ENCODE peak calls at places on chromosome 12, in seven cellular contexts. One of them, this sample, is unnamed.

GRCh38 chr12:122458105-122459035 is 35.9 kb upstream of the CLIP1 start:
- DNase-seq in IMR-90: no peak
- DNase-seq in mesendoderm: no peak
- DNase-seq in trophoblast cell: no peak
- DNase-seq in H1: no peak
- DNase-seq in H9: no peak
- DNase-seq in mesenchymal stem cell: no peak
- DNase-seq in this sample: no peak

GRCh38 chr12:1523046-1523445 is 71.3 kb downstream of the FBXL14 start:
- DNase-seq in IMR-90: no peak
- DNase-seq in mesendoderm: no peak
- DNase-seq in trophoblast cell: no peak
- DNase-seq in H1: no peak
- DNase-seq in H9: peak; percentile 59
- DNase-seq in mesenchymal stem cell: no peak
- DNase-seq in this sample: no peak

GRCh38 chr12:50276068-50276467 is 7.3 kb downstream of the LIMA1 start:
- DNase-seq in IMR-90: no peak
- DNase-seq in mesendoderm: no peak
- DNase-seq in trophoblast cell: no peak
- DNase-seq in H1: no peak
- DNase-seq in H9: no peak
- DNase-seq in mesenchymal stem cell: no peak
- DNase-seq in this sample: no peak

GRCh38 chr12:132718644-132719043 is 8.0 kb downstream of the PGAM5 start:
- DNase-seq in IMR-90: no peak
- DNase-seq in mesendoderm: no peak
- DNase-seq in trophoblast cell: no peak
- DNase-seq in H1: no peak
- DNase-seq in H9: no peak
- DNase-seq in mesenchymal stem cell: no peak
- DNase-seq in this sample: no peak

GRCh38 chr12:95182868-95183415 is 34.3 kb downstream of the FGD6 start:
- DNase-seq in IMR-90: peak; percentile 73
- DNase-seq in mesendoderm: no peak
- DNase-seq in trophoblast cell: peak; percentile 75
- DNase-seq in H1: no peak
- DNase-seq in H9: no peak
- DNase-seq in mesenchymal stem cell: peak; percentile 77
- DNase-seq in this sample: no peak

GRCh38 chr12:57874166-57875108 is 27.9 kb upstream of the CTDSP2 start:
- DNase-seq in IMR-90: no peak
- DNase-seq in mesendoderm: no peak
- DNase-seq in trophoblast cell: no peak
- DNase-seq in H1: no peak
- DNase-seq in H9: no peak
- DNase-seq in mesenchymal stem cell: no peak
- DNase-seq in this sample: no peak

GRCh38 chr12:76018672-76019071 is 12.9 kb downstream of the PHLDA1 start:
- DNase-seq in IMR-90: no peak
- DNase-seq in mesendoderm: peak; percentile 59
- DNase-seq in trophoblast cell: peak; percentile 65
- DNase-seq in H1: no peak
- DNase-seq in H9: no peak
- DNase-seq in mesenchymal stem cell: no peak
- DNase-seq in this sample: no peak

GRCh38 chr12:116615141-116615861 is 56.1 kb downstream of the MAP1LC3B2 start:
- DNase-seq in IMR-90: no peak
- DNase-seq in mesendoderm: no peak
- DNase-seq in trophoblast cell: no peak
- DNase-seq in H1: no peak
- DNase-seq in H9: no peak
- DNase-seq in mesenchymal stem cell: no peak
- DNase-seq in this sample: peak; percentile 50

GRCh38 chr12:87768884-87769283 is 260.3 kb downstream of the C12orf50 start:
- DNase-seq in IMR-90: no peak
- DNase-seq in mesendoderm: no peak
- DNase-seq in trophoblast cell: no peak
- DNase-seq in H1: no peak
- DNase-seq in H9: no peak
- DNase-seq in mesenchymal stem cell: no peak
- DNase-seq in this sample: no peak

GRCh38 chr12:52645120-52645761 is 6.8 kb downstream of the KRT2 start:
- DNase-seq in IMR-90: no peak
- DNase-seq in mesendoderm: no peak
- DNase-seq in trophoblast cell: no peak
- DNase-seq in H1: no peak
- DNase-seq in H9: peak; percentile 15
- DNase-seq in mesenchymal stem cell: no peak
- DNase-seq in this sample: no peak

GRCh38 chr12:101608301-101609133 is 13.7 kb downstream of the MYBPC1 start:
- DNase-seq in IMR-90: no peak
- DNase-seq in mesendoderm: no peak
- DNase-seq in trophoblast cell: no peak
- DNase-seq in H1: no peak
- DNase-seq in H9: no peak
- DNase-seq in mesenchymal stem cell: no peak
- DNase-seq in this sample: no peak

GRCh38 chr12:62466596-62467411 is at the start of gene MON2:
- DNase-seq in IMR-90: peak; percentile 78
- DNase-seq in mesendoderm: peak; percentile 90
- DNase-seq in trophoblast cell: peak; percentile 92
- DNase-seq in H1: no peak
- DNase-seq in H9: peak; percentile 87
- DNase-seq in mesenchymal stem cell: peak; percentile 88
- DNase-seq in this sample: peak; percentile 79

GRCh38 chr12:69653703-69654102 is 43.0 kb upstream of the LRRC10 start:
- DNase-seq in IMR-90: peak; percentile 43
- DNase-seq in mesendoderm: no peak
- DNase-seq in trophoblast cell: peak; percentile 79
- DNase-seq in H1: no peak
- DNase-seq in H9: no peak
- DNase-seq in mesenchymal stem cell: peak; percentile 40
- DNase-seq in this sample: no peak

GRCh38 chr12:49792181-49792970 is 35.8 kb downstream of the NCKAP5L start:
- DNase-seq in IMR-90: no peak
- DNase-seq in mesendoderm: no peak
- DNase-seq in trophoblast cell: no peak
- DNase-seq in H1: no peak
- DNase-seq in H9: no peak
- DNase-seq in mesenchymal stem cell: no peak
- DNase-seq in this sample: no peak

GRCh38 chr12:105342464-105342863 is 12.0 kb downstream of the C12orf75 start:
- DNase-seq in IMR-90: no peak
- DNase-seq in mesendoderm: no peak
- DNase-seq in trophoblast cell: no peak
- DNase-seq in H1: no peak
- DNase-seq in H9: no peak
- DNase-seq in mesenchymal stem cell: no peak
- DNase-seq in this sample: no peak

GRCh38 chr12:57993030-57993429 is 51.7 kb downstream of the ATP23 start:
- DNase-seq in IMR-90: peak; percentile 28
- DNase-seq in mesendoderm: no peak
- DNase-seq in trophoblast cell: peak; percentile 4
- DNase-seq in H1: no peak
- DNase-seq in H9: no peak
- DNase-seq in mesenchymal stem cell: no peak
- DNase-seq in this sample: no peak

GRCh38 chr12:3438401-3438800 is 52.6 kb upstream of the PRMT8 start:
- DNase-seq in IMR-90: no peak
- DNase-seq in mesendoderm: no peak
- DNase-seq in trophoblast cell: no peak
- DNase-seq in H1: no peak
- DNase-seq in H9: no peak
- DNase-seq in mesenchymal stem cell: no peak
- DNase-seq in this sample: no peak

GRCh38 chr12:121905746-121906145 is 12.6 kb upstream of the CFAP251 start:
- DNase-seq in IMR-90: peak; percentile 22
- DNase-seq in mesendoderm: no peak
- DNase-seq in trophoblast cell: no peak
- DNase-seq in H1: no peak
- DNase-seq in H9: no peak
- DNase-seq in mesenchymal stem cell: no peak
- DNase-seq in this sample: no peak

GRCh38 chr12:122865268-122866231 is 30.3 kb downstream of the HIP1R start:
- DNase-seq in IMR-90: no peak
- DNase-seq in mesendoderm: peak; percentile 45
- DNase-seq in trophoblast cell: peak; percentile 45
- DNase-seq in H1: no peak
- DNase-seq in H9: no peak
- DNase-seq in mesenchymal stem cell: no peak
- DNase-seq in this sample: no peak

GRCh38 chr12:95206916-95207315 is 10.4 kb downstream of the FGD6 start:
- DNase-seq in IMR-90: no peak
- DNase-seq in mesendoderm: no peak
- DNase-seq in trophoblast cell: no peak
- DNase-seq in H1: no peak
- DNase-seq in H9: no peak
- DNase-seq in mesenchymal stem cell: no peak
- DNase-seq in this sample: no peak

GRCh38 chr12:117829108-117829507 is 139.7 kb downstream of the KSR2 start:
- DNase-seq in IMR-90: no peak
- DNase-seq in mesendoderm: no peak
- DNase-seq in trophoblast cell: no peak
- DNase-seq in H1: no peak
- DNase-seq in H9: no peak
- DNase-seq in mesenchymal stem cell: no peak
- DNase-seq in this sample: no peak

GRCh38 chr12:243381-243780 is 19.3 kb downstream of the SLC6A13 start:
- DNase-seq in IMR-90: no peak
- DNase-seq in mesendoderm: no peak
- DNase-seq in trophoblast cell: no peak
- DNase-seq in H1: no peak
- DNase-seq in H9: no peak
- DNase-seq in mesenchymal stem cell: no peak
- DNase-seq in this sample: no peak

GRCh38 chr12:20646239-20646827 is 48.8 kb upstream of the SLCO1C1 start:
- DNase-seq in IMR-90: peak; percentile 60
- DNase-seq in mesendoderm: peak; percentile 36
- DNase-seq in trophoblast cell: peak; percentile 42
- DNase-seq in H1: no peak
- DNase-seq in H9: no peak
- DNase-seq in mesenchymal stem cell: peak; percentile 45
- DNase-seq in this sample: no peak

DNA sequence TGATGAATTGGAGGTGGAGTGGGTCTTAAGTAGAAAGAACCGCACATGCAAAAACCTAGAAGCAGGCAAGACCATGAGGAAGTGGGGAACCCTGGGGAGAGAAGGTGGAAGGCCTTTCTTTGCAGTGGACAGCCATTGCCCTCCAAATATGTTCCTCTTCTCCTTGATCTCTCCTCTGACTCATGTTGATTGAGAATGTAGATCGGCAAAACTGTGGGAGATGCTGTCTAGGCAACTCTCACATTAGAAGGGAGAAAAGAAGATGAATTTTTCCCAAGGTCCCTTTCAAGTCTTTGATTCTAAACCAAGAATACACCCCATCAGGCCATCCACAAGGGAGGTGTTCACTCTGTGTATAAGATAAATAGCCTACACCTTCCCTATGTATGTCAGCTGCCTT is 257.5 kb downstream of the MSRB3 start:
- DNase-seq in IMR-90: peak; percentile 42
- DNase-seq in mesendoderm: no peak
- DNase-seq in trophoblast cell: no peak
- DNase-seq in H1: no peak
- DNase-seq in H9: no peak
- DNase-seq in mesenchymal stem cell: peak; percentile 44
- DNase-seq in this sample: no peak
- H2BK5ac ChIP-seq in IMR-90: peak overlapping the region; percentile 99
- H2BK5ac ChIP-seq in mesendoderm: no peak overlapping the region
- H2BK5ac ChIP-seq in trophoblast cell: peak overlapping the region; percentile 12
- H2BK5ac ChIP-seq in H1: no peak overlapping the region
- H2BK5ac ChIP-seq in H9: no peak overlapping the region
- H2BK5ac ChIP-seq in mesenchymal stem cell: peak overlapping the region; percentile 92
- H2BK5ac ChIP-seq in this sample: no peak overlapping the region

DNA sequence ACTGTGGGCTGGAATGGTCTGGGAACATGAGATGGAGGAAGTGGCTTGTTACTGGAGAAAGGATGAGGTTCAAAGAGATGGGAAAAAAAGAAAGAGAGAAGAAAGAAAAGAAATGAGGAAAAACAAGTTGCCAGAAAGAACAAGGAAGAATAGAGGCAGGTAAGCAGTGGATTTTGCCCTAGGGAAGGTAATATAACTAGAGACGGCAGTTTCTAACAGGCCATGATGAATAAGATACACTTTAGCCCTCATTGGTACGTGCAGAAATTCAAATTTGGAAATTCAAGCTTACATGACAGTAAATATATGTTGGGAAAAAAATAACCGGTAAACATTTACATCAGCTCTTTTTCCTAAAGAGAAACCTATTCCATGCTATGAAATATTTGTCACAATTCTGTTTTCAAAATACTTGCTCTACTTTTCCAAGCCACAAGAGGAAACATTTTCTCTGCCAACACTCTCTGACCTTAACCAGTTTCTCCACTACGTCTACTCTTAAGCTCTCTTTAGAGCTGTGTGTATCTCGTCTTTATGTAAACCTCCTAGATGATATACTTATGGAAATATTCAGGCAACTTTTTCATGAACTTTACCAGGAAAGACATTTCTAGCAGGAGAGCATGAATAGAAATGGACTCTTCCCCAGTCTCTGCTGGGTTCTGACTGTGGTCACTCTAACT is 268.9 kb upstream of the BTG1 start:
- DNase-seq in IMR-90: peak; percentile 51
- DNase-seq in mesendoderm: no peak
- DNase-seq in trophoblast cell: no peak
- DNase-seq in H1: no peak
- DNase-seq in H9: no peak
- DNase-seq in mesenchymal stem cell: peak; percentile 9
- DNase-seq in this sample: no peak
- H2BK5ac ChIP-seq in IMR-90: no peak overlapping the region
- H2BK5ac ChIP-seq in mesendoderm: no peak overlapping the region
- H2BK5ac ChIP-seq in trophoblast cell: no peak overlapping the region
- H2BK5ac ChIP-seq in H1: no peak overlapping the region
- H2BK5ac ChIP-seq in H9: no peak overlapping the region
- H2BK5ac ChIP-seq in mesenchymal stem cell: no peak overlapping the region
- H2BK5ac ChIP-seq in this sample: no peak overlapping the region

DNA sequence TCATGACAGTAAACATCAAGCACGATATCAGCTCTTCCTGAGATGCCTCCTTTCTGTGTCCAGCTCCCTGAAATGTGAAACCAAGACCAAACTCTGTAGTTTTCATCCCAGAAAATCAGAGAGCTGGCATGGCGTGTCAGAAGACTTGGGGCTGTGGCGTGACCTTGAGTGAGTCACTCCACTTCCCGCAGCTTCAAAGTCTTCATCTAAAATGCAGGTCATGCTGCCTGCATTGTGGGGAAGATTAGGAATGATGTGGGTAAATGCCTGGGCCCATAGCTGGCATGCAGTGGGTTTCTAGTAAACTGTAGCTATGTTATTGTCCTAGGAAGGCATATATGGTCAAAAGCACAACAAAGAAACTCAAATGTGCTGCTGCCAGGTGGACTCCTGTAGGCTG is 28.8 kb downstream of the OAS2 start:
- DNase-seq in IMR-90: peak; percentile 18
- DNase-seq in mesendoderm: no peak
- DNase-seq in trophoblast cell: peak; percentile 90
- DNase-seq in H1: no peak
- DNase-seq in H9: no peak
- DNase-seq in mesenchymal stem cell: peak; percentile 20
- DNase-seq in this sample: no peak
- H2BK5ac ChIP-seq in IMR-90: no peak overlapping the region
- H2BK5ac ChIP-seq in mesendoderm: no peak overlapping the region
- H2BK5ac ChIP-seq in trophoblast cell: no peak overlapping the region
- H2BK5ac ChIP-seq in H1: no peak overlapping the region
- H2BK5ac ChIP-seq in H9: no peak overlapping the region
- H2BK5ac ChIP-seq in mesenchymal stem cell: no peak overlapping the region
- H2BK5ac ChIP-seq in this sample: no peak overlapping the region

GRCh38 chr12:9372202-9372601 is 164.0 kb upstream of the PZP start:
- DNase-seq in IMR-90: peak; percentile 9
- DNase-seq in mesendoderm: peak; percentile 62
- DNase-seq in trophoblast cell: no peak
- DNase-seq in H1: no peak
- DNase-seq in H9: no peak
- DNase-seq in mesenchymal stem cell: no peak
- DNase-seq in this sample: no peak
- H2BK5ac ChIP-seq in IMR-90: no peak overlapping the region
- H2BK5ac ChIP-seq in mesendoderm: no peak overlapping the region
- H2BK5ac ChIP-seq in trophoblast cell: no peak overlapping the region
- H2BK5ac ChIP-seq in H1: no peak overlapping the region
- H2BK5ac ChIP-seq in H9: no peak overlapping the region
- H2BK5ac ChIP-seq in mesenchymal stem cell: no peak overlapping the region
- H2BK5ac ChIP-seq in this sample: no peak overlapping the region

This sample was measured in neuronal stem cell.